ENCODE peak calls at places on chromosomes 13 and 19, in six cellular contexts. G, V, C, M, P and T are unnamed samples.

GRCh38 chr19:1882089-1882785 is 3.1 kb downstream of the ABHD17A start:
- DNase-seq in G (peak), V (no peak), C (no peak), M (no peak), P (no peak), T (no peak)

GRCh38 chr19:54100560-54100959 is at the start of gene OSCAR:
- DNase-seq in G (no peak), V (no peak), C (peak), M (no peak), P (peak), T (no peak)

GRCh38 chr13:25732146-25732865 is 319.5 kb downstream of the SHISA2 start:
- DNase-seq in G (no peak), V (no peak), C (peak), M (no peak), P (no peak), T (no peak)

GRCh38 chr19:56099638-56100539 is 21.2 kb downstream of the ZNF787 start:
- DNase-seq in G (no peak), V (no peak), C (no peak), M (no peak), P (no peak), T (no peak)

GRCh38 chr19:31674503-31675186 is 325.4 kb upstream of the TSHZ3 start:
- DNase-seq in G (no peak), V (no peak), C (no peak), M (no peak), P (no peak), T (no peak)

GRCh38 chr13:51635137-51635878 is 51.0 kb downstream of the WDFY2 start:
- DNase-seq in G (no peak), V (no peak), C (no peak), M (no peak), P (no peak), T (no peak)

GRCh38 chr13:21913010-21913409 is 242.1 kb downstream of the FGF9 start:
- DNase-seq in G (peak), V (no peak), C (no peak), M (peak), P (no peak), T (no peak)

GRCh38 chr13:102309110-102309509 is 92.7 kb downstream of the FGF14 start:
- DNase-seq in G (no peak), V (no peak), C (no peak), M (no peak), P (no peak), T (no peak)

GRCh38 chr19:39170398-39171231 is 26.1 kb upstream of the NCCRP1 start:
- DNase-seq in G (no peak), V (no peak), C (no peak), M (no peak), P (no peak), T (no peak)

GRCh38 chr19:50858896-50859295 is 4.2 kb downstream of the KLK3 start:
- DNase-seq in G (no peak), V (no peak), C (no peak), M (peak), P (peak), T (no peak)

GRCh38 chr13:107138468-107138867 is 570.5 kb upstream of the ARGLU1 start:
- DNase-seq in G (no peak), V (no peak), C (no peak), M (peak), P (no peak), T (no peak)

GRCh38 chr13:73765651-73766384 is 368.4 kb downstream of the KLF12 start:
- DNase-seq in G (peak), V (peak), C (no peak), M (peak), P (peak), T (peak)

GRCh38 chr19:43574424-43575155 is 737 bp downstream of the XRCC1 start:
- DNase-seq in G (no peak), V (no peak), C (peak), M (no peak), P (no peak), T (no peak)

GRCh38 chr13:78121459-78122348 is 203.1 kb upstream of the EDNRB start:
- DNase-seq in G (peak), V (peak), C (peak), M (peak), P (peak), T (peak)

GRCh38 chr13:40316301-40316700 is 350.1 kb downstream of the FOXO1 start:
- DNase-seq in G (no peak), V (no peak), C (no peak), M (no peak), P (no peak), T (no peak)

GRCh38 chr19:13350761-13351160 is 155.5 kb downstream of the CACNA1A start:
- DNase-seq in G (no peak), V (no peak), C (no peak), M (no peak), P (no peak), T (no peak)